ENCODE peak calls at places on chromosomes 5 and 9, in eight cellular contexts. I, K, T, L, A, O, B and X are unnamed samples.

GRCh38 chr5:41109186-41109585 is 38.0 kb upstream of the MROH2B start:
- DNase-seq in B (no peak), K (no peak), O (no peak), A (no peak), I (no peak), T (no peak), L (no peak), X (no peak)

GRCh38 chr5:112208699-112209615 is 210.1 kb downstream of the EPB41L4A start:
- DNase-seq in T (peak), I (no peak), B (no peak), L (no peak), A (no peak), K (no peak), O (no peak), X (no peak)

GRCh38 chr9:19946446-19947109 is 157.7 kb upstream of the SLC24A2 start:
- DNase-seq in A (no peak), I (peak), B (peak), T (peak), K (no peak), L (no peak), O (no peak), X (peak)

GRCh38 chr5:100576217-100576751 is 41.1 kb downstream of the FAM174A start:
- DNase-seq in B (peak), A (no peak), L (no peak), I (no peak), T (no peak), K (no peak), O (no peak), X (no peak)

GRCh38 chr5:176588297-176588696 is 21.7 kb downstream of the GPRIN1 start:
- DNase-seq in T (no peak), A (no peak), I (no peak), B (no peak), K (no peak), L (no peak), O (no peak), X (no peak)

GRCh38 chr5:68424799-68425537 is 209.4 kb downstream of the PIK3R1 start:
- DNase-seq in A (no peak), T (peak), L (no peak), I (peak), B (peak), K (peak), O (no peak), X (no peak)

GRCh38 chr9:124444166-124444565 is 6.1 kb upstream of the ADGRD2 start:
- DNase-seq in T (peak), K (no peak), B (no peak), O (no peak), I (no peak), L (no peak), A (no peak), X (no peak)

GRCh38 chr5:146188358-146188757 is 5.9 kb upstream of the LARS1 start:
- DNase-seq in T (peak), K (no peak), I (no peak), L (no peak), B (no peak), A (no peak), O (no peak), X (no peak)